ENCODE peak calls at places on chromosomes 3 and 15, in four cellular contexts. M, Q, G and E are unnamed samples.

GRCh38 chr3:51378075-51378474 is 7.0 kb upstream of the MANF start:
- DNase-seq in M (no peak), G (no peak), Q (no peak), E (no peak)

GRCh38 chr3:112096176-112096575 is 10.0 kb downstream of the C3orf52 start:
- DNase-seq in M (no peak), Q (no peak), G (no peak), E (no peak)

GRCh38 chr15:101068523-101068960 is 149.4 kb downstream of the LRRK1 start:
- DNase-seq in G (no peak), M (no peak), Q (no peak), E (no peak)

GRCh38 chr15:33581032-33581431 is 270.3 kb downstream of the RYR3 start:
- DNase-seq in M (no peak), G (peak), Q (no peak), E (peak)

GRCh38 chr3:24451461-24452099 is 43.1 kb downstream of the THRB start:
- DNase-seq in G (no peak), M (no peak), Q (no peak), E (no peak)

GRCh38 chr15:29631076-29632070 is 190.9 kb downstream of the TJP1 start:
- DNase-seq in G (no peak), M (no peak), Q (no peak), E (peak)

GRCh38 chr3:111769110-111769509 is 90.0 kb upstream of the PHLDB2 start:
- DNase-seq in Q (no peak), M (no peak), G (no peak), E (no peak)

GRCh38 chr15:64987136-64987535 is 2.6 kb downstream of the SPG21 start:
- DNase-seq in M (no peak), G (peak), Q (no peak), E (no peak)

GRCh38 chr3:9917820-9918219 is 922 bp downstream of the IL17RC start:
- DNase-seq in Q (no peak), M (no peak), G (no peak), E (no peak)

GRCh38 chr15:52228928-52229327 is 37.7 kb upstream of the GNB5 start:
- DNase-seq in M (no peak), Q (no peak), G (no peak), E (no peak)

GRCh38 chr15:44194397-44195150 is 497 bp downstream of the FRMD5 start:
- DNase-seq in M (peak), G (peak), Q (no peak), E (peak)

GRCh38 chr3:48877671-48878070 is 21.0 kb downstream of the SLC25A20 start:
- DNase-seq in G (no peak), Q (no peak), M (no peak), E (no peak)

GRCh38 chr15:77823736-77824135 is 191.0 kb upstream of the LINGO1 start:
- DNase-seq in G (no peak), Q (no peak), M (no peak), E (no peak)

DNA sequence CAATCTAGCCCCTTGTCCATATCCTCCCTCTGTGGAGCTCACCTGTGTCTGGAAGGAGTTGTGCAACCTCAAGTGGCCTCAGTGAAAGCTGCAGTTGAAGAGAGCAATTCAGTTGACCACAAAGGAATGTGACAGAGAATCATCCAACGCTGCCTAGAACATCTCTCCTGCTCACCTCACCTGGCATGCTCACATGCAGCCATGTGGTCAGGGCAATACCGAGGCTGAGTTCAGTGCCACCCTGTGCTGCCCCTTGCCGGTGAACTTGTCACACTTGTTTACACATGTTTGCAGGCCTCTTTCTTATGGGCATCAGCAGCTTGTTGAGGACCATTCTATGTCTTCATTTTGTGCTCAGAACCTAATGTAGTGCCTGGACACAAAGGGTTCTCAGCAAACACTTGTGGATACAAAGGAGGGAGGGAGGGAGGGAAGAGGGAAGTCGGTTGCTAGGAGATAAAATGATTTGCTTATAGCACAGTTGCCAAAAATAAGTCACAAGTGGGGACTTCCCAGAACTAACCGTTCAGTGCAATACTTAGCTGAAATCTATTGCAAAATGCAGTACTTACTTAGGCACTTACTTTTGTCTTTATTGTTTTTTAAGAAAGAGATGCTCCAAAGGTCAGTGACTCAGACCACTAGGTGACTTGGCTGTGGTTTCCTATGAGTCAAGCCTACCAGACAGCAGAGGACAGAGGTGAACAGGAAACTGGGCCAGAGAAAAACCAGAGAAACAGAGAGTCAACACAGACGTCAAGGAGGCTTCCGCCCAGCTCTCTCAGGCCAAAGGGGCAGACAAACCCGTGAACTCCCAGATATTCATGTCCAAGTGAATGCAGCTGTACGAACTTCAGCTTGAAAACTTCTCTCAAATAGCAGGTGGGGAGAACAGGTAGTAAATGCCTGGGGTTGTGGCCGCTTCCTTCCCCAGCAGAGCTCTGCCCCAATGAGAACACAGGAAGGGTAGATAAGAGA is 227.8 kb upstream of the CTNNB1 start:
- DNase-seq in Q (peak), M (peak), G (peak), E (peak)
- TF ChIP-seq CTCF in Q (no peak), M (no peak), G (no peak), E (no peak)

GRCh38 chr15:82911458-82911857 is 41.1 kb downstream of the HOMER2 start:
- DNase-seq in G (no peak), Q (no peak), M (no peak), E (no peak)
- H3K4me3 ChIP-seq in G (no peak), Q (no peak), M (no peak), E (no peak)

DNA sequence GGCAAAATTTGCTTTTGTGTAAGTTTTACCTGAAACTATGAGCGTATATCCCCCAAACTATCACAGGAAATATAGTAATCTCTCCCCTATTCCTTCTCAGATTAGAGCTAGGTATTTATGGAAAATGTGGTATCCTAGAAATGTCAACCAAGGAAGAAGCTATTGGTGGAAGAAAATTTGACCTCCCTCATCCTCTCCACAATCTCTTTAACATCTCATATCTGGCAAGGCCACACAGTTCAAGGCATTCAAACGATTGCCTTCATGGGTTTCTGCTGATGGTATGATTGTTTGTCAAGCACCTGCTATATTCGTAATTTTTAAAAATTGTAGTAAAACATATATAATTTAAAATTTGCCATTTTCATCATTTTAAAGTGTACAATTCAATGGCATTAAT is 27.5 kb upstream of the DRD3 start:
- DNase-seq in G (no peak), Q (no peak), M (no peak), E (no peak)
- TF ChIP-seq CTCF in G (no peak), Q (no peak), M (no peak), E (no peak)

GRCh38 chr15:70538278-70538677 is 225.1 kb downstream of the UACA start:
- DNase-seq in Q (no peak), M (no peak), G (no peak), E (no peak)

GRCh38 chr15:70535955-70536338 is 227.4 kb downstream of the UACA start:
- DNase-seq in G (no peak), Q (no peak), M (no peak), E (no peak)

GRCh38 chr15:70533931-70534742 is 229.2 kb downstream of the UACA start:
- DNase-seq in G (no peak), M (no peak), Q (no peak), E (no peak)

GRCh38 chr15:70532536-70533186 is 230.7 kb downstream of the UACA start:
- DNase-seq in G (no peak), Q (no peak), M (no peak), E (no peak)

DNA sequence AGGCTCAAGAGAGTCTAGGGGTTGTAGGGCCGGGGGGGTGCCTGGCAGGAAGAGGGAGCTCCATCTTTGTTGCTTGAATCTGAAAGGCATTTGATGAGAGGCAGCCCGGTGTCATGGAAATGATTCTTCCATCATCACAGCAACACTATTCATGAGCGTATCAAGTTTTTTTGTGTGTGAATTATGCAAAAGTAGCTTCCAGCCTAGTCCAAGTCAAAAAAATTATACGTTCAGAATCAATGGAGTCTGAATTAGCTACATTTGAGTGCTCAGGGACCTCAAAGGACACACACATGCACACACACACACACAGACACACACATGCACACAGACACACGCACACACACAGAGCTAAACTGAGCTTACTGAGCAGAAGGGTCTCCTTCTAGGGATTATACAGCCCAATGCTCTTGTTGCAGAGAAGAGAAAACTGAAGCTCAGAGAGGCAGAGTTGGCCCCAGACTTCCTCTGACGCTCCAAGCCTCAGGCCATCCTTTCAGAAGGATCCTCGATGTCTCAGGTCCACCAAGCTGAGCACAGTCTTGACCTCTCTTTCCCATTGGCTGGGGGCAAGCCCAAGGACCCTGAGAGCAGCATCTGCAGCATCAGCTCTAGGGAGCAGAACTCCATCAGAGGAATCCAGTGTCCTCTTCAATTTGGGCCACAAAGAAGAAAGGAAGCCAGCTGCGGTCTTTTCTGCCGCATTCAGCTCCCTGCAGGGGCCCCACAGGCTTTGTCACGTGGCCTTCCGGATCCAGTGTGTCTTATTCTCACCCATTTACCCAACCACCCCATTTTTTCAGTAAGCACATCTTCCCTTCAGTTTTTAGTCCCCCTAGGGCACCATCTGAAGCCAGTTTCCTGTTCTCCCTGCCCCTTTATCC is 228.0 kb downstream of the UACA start:
- DNase-seq in G (no peak), M (no peak), Q (no peak), E (no peak)
- H3K4me3 ChIP-seq in G (no peak), M (no peak), Q (no peak), E (no peak)

GRCh38 chr15:28098360-28098765 is 752 bp downstream of the OCA2 start:
- DNase-seq in Q (no peak), M (no peak), G (no peak), E (no peak)

GRCh38 chr15:28099555-28100140 is 533 bp upstream of the OCA2 start:
- DNase-seq in Q (no peak), M (no peak), G (no peak), E (no peak)

GRCh38 chr15:28097656-28098359 is 1.3 kb downstream of the OCA2 start:
- DNase-seq in Q (no peak), M (no peak), G (no peak), E (no peak)

GRCh38 chr15:28100516-28101195 is 1.5 kb upstream of the OCA2 start:
- DNase-seq in G (no peak), M (no peak), Q (no peak), E (no peak)

DNA sequence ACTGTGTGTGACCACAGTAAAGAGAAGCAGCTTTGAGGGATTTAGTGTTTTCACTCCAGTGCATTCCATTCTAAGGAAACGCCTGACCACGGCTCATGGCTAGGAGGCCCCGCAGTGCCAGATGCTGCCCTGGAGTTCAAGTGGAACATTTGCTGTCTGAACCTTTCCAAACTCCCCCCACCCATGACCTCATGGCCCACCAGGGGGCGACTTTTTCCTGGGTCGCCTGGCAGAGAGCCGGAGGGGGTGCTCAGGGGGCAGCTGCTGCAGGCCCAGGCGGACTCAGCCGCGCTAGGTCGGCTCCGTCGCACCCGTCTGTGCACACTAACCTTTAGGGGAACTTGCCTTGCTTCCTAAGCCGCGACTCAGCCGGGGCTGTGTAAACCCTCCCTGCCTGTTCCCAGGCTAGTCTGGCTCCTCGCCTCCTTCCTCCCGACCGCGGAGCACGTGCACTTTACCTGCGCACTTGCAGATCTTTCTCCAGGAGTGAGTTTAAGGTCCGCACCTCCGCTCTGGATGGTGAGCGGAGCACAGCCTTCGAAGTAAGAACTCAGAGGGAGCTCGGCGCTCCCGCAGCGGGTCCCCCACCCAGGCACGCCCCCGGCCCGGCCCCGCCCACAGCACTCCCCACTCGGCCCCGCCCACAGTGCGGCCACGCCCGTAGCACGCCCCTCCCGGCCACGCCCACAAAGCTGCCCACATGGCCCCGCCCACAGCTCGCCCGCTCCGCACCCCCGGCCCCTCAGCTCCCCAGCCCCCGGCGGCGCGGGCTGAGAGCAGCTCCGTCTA is at the start of gene OCA2:
- DNase-seq in G (peak), M (no peak), Q (no peak), E (peak)
- TF ChIP-seq CTCF in G (peak), M (no peak), Q (peak), E (peak)

GRCh38 chr3:157154563-157155333 is 5.2 kb downstream of the CCNL1 start:
- DNase-seq in M (no peak), G (no peak), Q (no peak), E (no peak)
- H3K4me3 ChIP-seq in M (peak), G (peak), Q (no peak), E (no peak)

DNA sequence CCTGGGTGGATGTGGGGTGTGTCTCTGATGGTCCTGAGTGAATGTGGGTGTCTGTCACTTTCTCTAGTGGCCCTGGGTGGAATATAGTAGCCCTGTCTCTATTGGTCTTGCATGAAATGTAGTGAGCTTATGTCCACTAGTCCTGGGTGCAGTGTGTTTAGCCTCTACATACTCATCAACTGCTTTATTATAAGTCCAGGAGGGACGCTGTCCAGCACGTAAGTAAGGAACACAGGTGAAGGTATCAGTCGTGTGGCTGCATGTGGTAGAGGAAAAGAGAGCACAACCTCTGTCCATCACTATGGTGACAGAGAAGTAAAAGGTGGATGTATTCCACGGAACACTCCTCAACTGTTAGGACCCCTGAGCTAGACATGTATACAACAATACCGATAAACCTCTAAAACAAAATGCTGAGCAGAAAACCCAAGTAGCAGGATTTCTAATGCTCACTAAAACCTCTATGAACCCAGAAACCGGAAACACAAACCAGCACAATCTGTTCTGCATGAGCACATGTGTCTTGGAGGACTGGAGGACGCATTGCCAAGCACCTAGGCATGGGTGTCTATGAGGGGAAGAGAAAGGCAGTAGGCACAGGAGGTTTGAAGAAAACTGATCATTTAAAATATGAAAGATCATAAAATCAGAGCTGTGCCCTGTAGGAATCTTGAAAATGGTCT is 11.0 kb downstream of the LTF start:
- DNase-seq in Q (no peak), M (no peak), G (no peak), E (no peak)
- TF ChIP-seq CTCF in Q (no peak), M (no peak), G (no peak), E (no peak)